ENCODE peak calls at places on chromosome 20, in five cellular contexts. V is ovary, B is endothelial cell of umbilical vein, P is vagina, I is heart left ventricle. Z is an unnamed sample.

GRCh38 chr20:36391955-36392354 is 85.8 kb downstream of the DLGAP4 start:
- DNase-seq in V (no peak), B (no peak), P (no peak), I (no peak), Z (no peak)

GRCh38 chr20:18835850-18836249 is 22.3 kb downstream of the SCP2D1 start:
- DNase-seq in V (no peak), B (no peak), P (no peak), I (no peak), Z (no peak)

GRCh38 chr20:24207803-24208300 is 219.3 kb upstream of the GGTLC1 start:
- DNase-seq in V (no peak), B (no peak), P (no peak), I (no peak), Z (no peak)

GRCh38 chr20:56429496-56429895 is 17.4 kb downstream of the CASS4 start:
- DNase-seq in V (no peak), B (peak; percentile 33), P (no peak), I (no peak), Z (no peak)

GRCh38 chr20:6560978-6561377 is 206.5 kb upstream of the BMP2 start:
- DNase-seq in V (no peak), B (no peak), P (no peak), I (no peak), Z (no peak)

GRCh38 chr20:25987073-25987927 is 290.6 kb upstream of the ZNF337 start:
- DNase-seq in V (peak; percentile 55), B (peak; percentile 67), P (no peak), I (peak; percentile 43), Z (no peak)

GRCh38 chr20:15496501-15497039 is 1076.7 kb downstream of the KIF16B start:
- DNase-seq in V (no peak), B (no peak), P (no peak), I (no peak), Z (no peak)

GRCh38 chr20:37505263-37506165 is 15.5 kb upstream of the NNAT start:
- DNase-seq in V (no peak), B (no peak), P (no peak), I (no peak), Z (peak; percentile 45)

GRCh38 chr20:18647777-18648176 is 59.9 kb downstream of the DTD1 start:
- DNase-seq in V (no peak), B (no peak), P (no peak), I (no peak), Z (no peak)

GRCh38 chr20:20010639-20011500 is 6.3 kb upstream of the NAA20 start:
- DNase-seq in V (no peak), B (peak; percentile 82), P (no peak), I (no peak), Z (no peak)

GRCh38 chr20:21102252-21102609 is 3.9 kb downstream of the LINC00237 start:
- DNase-seq in V (no peak), B (no peak), P (no peak), I (no peak), Z (no peak)

GRCh38 chr20:36555248-36555647 is 13.9 kb downstream of the MYL9 start:
- DNase-seq in V (no peak), B (no peak), P (no peak), I (no peak), Z (no peak)

GRCh38 chr20:38229376-38230252 is 30.9 kb downstream of the KIAA1755 start:
- DNase-seq in V (no peak), B (peak; percentile 46), P (no peak), I (no peak), Z (no peak)

GRCh38 chr20:6663104-6663503 is 104.4 kb upstream of the BMP2 start:
- DNase-seq in V (no peak), B (peak; percentile 84), P (no peak), I (no peak), Z (no peak)

GRCh38 chr20:32980131-32980941 is 23.9 kb downstream of the SUN5 start:
- DNase-seq in V (no peak), B (no peak), P (no peak), I (no peak), Z (no peak)

GRCh38 chr20:25269833-25270170 is 21.9 kb downstream of the PYGB start:
- DNase-seq in V (no peak), B (no peak), P (no peak), I (peak; percentile 3), Z (peak; percentile 6)

GRCh38 chr20:46423342-46423741 is 16.9 kb upstream of the ELMO2 start:
- DNase-seq in V (no peak), B (no peak), P (no peak), I (no peak), Z (no peak)

GRCh38 chr20:17614176-17614811 is 44.4 kb downstream of the DSTN start:
- DNase-seq in V (peak; percentile 83), B (no peak), P (peak; percentile 87), I (peak; percentile 85), Z (no peak)

GRCh38 chr20:17856837-17857605 is 111.6 kb downstream of the SNX5 start:
- DNase-seq in V (no peak), B (no peak), P (no peak), I (no peak), Z (no peak)

GRCh38 chr20:58888521-58889333 is 36.2 kb downstream of the GNAS start:
- DNase-seq in V (peak; percentile 80), B (peak; percentile 50), P (peak; percentile 87), I (peak; percentile 84), Z (peak; percentile 85)
- TF ChIP-seq POLR2A in V (peak; percentile 93), B (peak; percentile 91), P (no peak), I (peak; percentile 96), Z (peak; percentile 98)

GRCh38 chr20:45229264-45230056 is 8.3 kb downstream of the SEMG2 start:
- DNase-seq in V (no peak), B (no peak), P (no peak), I (no peak), Z (peak; percentile 11)
- TF ChIP-seq CTCF in V (no peak), B (peak; percentile 47), P (no peak), I (peak; percentile 32), Z (peak; percentile 33)

GRCh38 chr20:43576108-43576507 is 14.6 kb upstream of the IFT52 start:
- DNase-seq in V (no peak), B (no peak), P (no peak), I (peak; percentile 28), Z (no peak)

GRCh38 chr20:43571310-43571709 is 12.5 kb downstream of the SGK2 start:
- DNase-seq in V (no peak), B (no peak), P (no peak), I (no peak), Z (no peak)

GRCh38 chr20:43571771-43572170 is 12.9 kb downstream of the SGK2 start:
- DNase-seq in V (no peak), B (no peak), P (no peak), I (no peak), Z (no peak)

GRCh38 chr20:43570496-43570895 is 11.7 kb downstream of the SGK2 start:
- DNase-seq in V (no peak), B (no peak), P (no peak), I (no peak), Z (no peak)

GRCh38 chr20:43572891-43573290 is 14.1 kb downstream of the SGK2 start:
- DNase-seq in V (no peak), B (no peak), P (no peak), I (no peak), Z (no peak)
- TF ChIP-seq POLR2A in V (no peak), B (no peak), P (no peak), I (no peak), Z (no peak)

GRCh38 chr20:1982666-1983065 is 11.2 kb downstream of the PDYN start:
- DNase-seq in V (no peak), B (no peak), P (no peak), I (no peak), Z (no peak)
- TF ChIP-seq CTCF in V (no peak), B (no peak), P (no peak), I (no peak), Z (no peak)

DNA sequence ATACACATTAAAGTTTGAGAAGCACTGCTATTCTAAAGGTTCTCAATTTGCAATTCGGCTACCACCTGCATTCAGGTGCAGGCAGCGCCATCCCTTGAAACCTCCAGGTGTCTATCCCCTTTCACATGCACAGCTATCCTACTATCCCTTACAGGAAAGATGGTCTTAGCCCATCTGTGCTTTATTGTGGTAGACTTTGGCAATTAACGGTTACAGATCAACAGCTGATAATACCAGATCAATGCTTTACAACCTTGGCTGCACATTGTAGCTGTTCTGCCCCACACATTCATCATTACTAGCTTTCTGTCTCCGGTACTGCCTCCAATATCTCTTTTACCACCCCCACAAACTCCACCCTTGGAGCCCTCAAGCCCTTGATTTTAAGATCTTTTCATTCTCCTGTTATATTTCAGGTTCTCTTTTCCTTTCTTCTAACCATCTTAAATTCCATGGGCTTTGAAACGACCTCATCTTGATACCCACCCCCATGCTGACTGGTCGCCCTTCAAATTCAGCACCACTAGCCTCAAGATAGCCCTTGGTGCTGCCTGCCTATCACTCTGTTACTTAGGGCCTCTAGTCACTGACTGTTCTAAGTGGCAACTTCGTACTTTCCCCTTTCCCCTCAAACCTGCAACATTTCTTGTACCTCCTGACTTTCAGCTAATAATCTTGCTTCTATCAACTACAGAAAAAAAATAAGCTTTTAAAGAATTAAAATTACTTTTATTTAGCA is 50.8 kb downstream of the SPTLC3 start:
- DNase-seq in V (no peak), B (no peak), P (no peak), I (no peak), Z (no peak)
- TF ChIP-seq POLR2A in V (no peak), B (no peak), P (no peak), I (no peak), Z (no peak)

GRCh38 chr20:53186630-53187029 is 214.5 kb downstream of the TSHZ2 start:
- DNase-seq in V (no peak), B (no peak), P (no peak), I (no peak), Z (no peak)
- TF ChIP-seq CTCF in V (no peak), B (no peak), P (no peak), I (no peak), Z (no peak)

GRCh38 chr20:43461894-43462293 is 4.2 kb downstream of the SRSF6 start:
- DNase-seq in V (no peak), B (no peak), P (no peak), I (no peak), Z (no peak)

GRCh38 chr20:43463864-43464785 is 6.4 kb downstream of the SRSF6 start:
- DNase-seq in V (no peak), B (no peak), P (no peak), I (no peak), Z (no peak)

GRCh38 chr20:43463133-43463863 is 5.6 kb downstream of the SRSF6 start:
- DNase-seq in V (no peak), B (no peak), P (no peak), I (no peak), Z (no peak)

GRCh38 chr20:43460830-43461200 is 3.1 kb downstream of the SRSF6 start:
- DNase-seq in V (no peak), B (no peak), P (no peak), I (no peak), Z (peak; percentile 1)

GRCh38 chr20:43462369-43463132 is 4.9 kb downstream of the SRSF6 start:
- DNase-seq in V (no peak), B (no peak), P (no peak), I (no peak), Z (no peak)
- TF ChIP-seq POLR2A in V (no peak), B (no peak), P (no peak), I (no peak), Z (no peak)